ENCODE peak calls at places on chromosomes 3 and 15, in ten cellular contexts. R is mucosa of descending colon; X is GM23338; Z is MM.1S; I is iPS DF 6.9; N is right lobe of liver; B is effector memory CD4-positive, alpha-beta T cell; V is fibroblast of mammary gland; Q is CD8-positive, alpha-beta memory T cell; K is H7. D is an unnamed sample.

GRCh38 chr3:52811452-52812011 is 16.9 kb downstream of the ITIH3 start:
- DNase-seq in R (no peak), X (no peak), Z (no peak), I (no peak), N (peak), B (no peak), V (no peak), Q (no peak), K (no peak), D (no peak)

GRCh38 chr3:23874359-23875120 is 42.2 kb downstream of the NKIRAS1 start:
- DNase-seq in R (no peak), X (no peak), Z (no peak), I (no peak), N (no peak), B (no peak), V (peak), Q (no peak), K (no peak), D (no peak)

GRCh38 chr15:89075846-89076245 is 12.4 kb upstream of the ABHD2 start:
- DNase-seq in R (no peak), X (no peak), Z (no peak), I (no peak), N (no peak), B (no peak), V (no peak), Q (no peak), K (no peak), D (no peak)

GRCh38 chr3:125006190-125006855 is 49.5 kb downstream of the HEG1 start:
- DNase-seq in R (no peak), X (no peak), Z (no peak), I (no peak), N (no peak), B (no peak), V (no peak), Q (no peak), K (no peak), D (no peak)

GRCh38 chr15:62278534-62278933 is 113.4 kb upstream of the C2CD4B start:
- DNase-seq in R (no peak), X (no peak), Z (no peak), I (no peak), N (no peak), B (no peak), V (no peak), Q (no peak), K (no peak), D (no peak)

GRCh38 chr3:191051037-191051436 is 148.0 kb upstream of the OSTN start:
- DNase-seq in R (no peak), X (peak), Z (peak), I (no peak), N (no peak), B (no peak), V (peak), Q (no peak), K (peak), D (no peak)

GRCh38 chr15:98358971-98359370 is 289.4 kb upstream of the IGF1R start:
- DNase-seq in R (no peak), X (no peak), Z (no peak), I (no peak), N (no peak), B (no peak), V (no peak), Q (no peak), K (no peak), D (no peak)

GRCh38 chr3:132083583-132084372 is 49.0 kb upstream of the CPNE4 start:
- DNase-seq in R (no peak), X (peak), Z (no peak), I (no peak), N (no peak), B (no peak), V (peak), Q (no peak), K (peak), D (no peak)

GRCh38 chr3:34008191-34008590 is 209.8 kb downstream of the PDCD6IP start:
- DNase-seq in R (no peak), X (peak), Z (no peak), I (no peak), N (no peak), B (no peak), V (peak), Q (no peak), K (peak), D (no peak)

GRCh38 chr15:40325700-40326099 is 2.2 kb downstream of the INAFM2 start:
- DNase-seq in R (no peak), X (no peak), Z (no peak), I (no peak), N (no peak), B (no peak), V (no peak), Q (no peak), K (no peak), D (no peak)

GRCh38 chr3:24923565-24923964 is 428.9 kb upstream of the THRB start:
- DNase-seq in R (no peak), X (no peak), Z (no peak), I (no peak), N (no peak), B (no peak), V (no peak), Q (no peak), K (no peak), D (no peak)

GRCh38 chr3:134603480-134603879 is 47.3 kb downstream of the KY start:
- DNase-seq in R (no peak), X (no peak), Z (no peak), I (no peak), N (no peak), B (no peak), V (no peak), Q (no peak), K (no peak), D (no peak)

GRCh38 chr3:77191640-77192039 is 151.7 kb downstream of the ROBO2 start:
- DNase-seq in R (no peak), X (no peak), Z (no peak), I (no peak), N (no peak), B (no peak), V (no peak), Q (no peak), K (no peak), D (no peak)

GRCh38 chr3:13018039-13018431 is 55.2 kb downstream of the IQSEC1 start:
- DNase-seq in R (no peak), X (no peak), Z (no peak), I (no peak), N (no peak), B (no peak), V (peak), Q (no peak), K (peak), D (no peak)

GRCh38 chr3:53320697-53321096 is 26.6 kb downstream of the DCP1A start:
- DNase-seq in R (no peak), X (peak), Z (no peak), I (no peak), N (no peak), B (no peak), V (peak), Q (no peak), K (peak), D (no peak)

GRCh38 chr3:196624907-196625306 is 14.6 kb upstream of the NRROS start:
- DNase-seq in R (no peak), X (no peak), Z (no peak), I (no peak), N (no peak), B (no peak), V (no peak), Q (no peak), K (no peak), D (no peak)

GRCh38 chr15:62549345-62549970 is 384.4 kb upstream of the C2CD4B start:
- DNase-seq in R (no peak), X (peak), Z (peak), I (no peak), N (no peak), B (no peak), V (peak), Q (no peak), K (peak), D (no peak)

GRCh38 chr3:127420825-127421224 is 133.0 kb upstream of the PRR20G start:
- DNase-seq in R (no peak), X (no peak), Z (no peak), I (no peak), N (no peak), B (no peak), V (no peak), Q (no peak), K (no peak), D (no peak)

GRCh38 chr3:119289371-119289770 is 4.8 kb upstream of the ARHGAP31 start:
- DNase-seq in R (no peak), X (no peak), Z (no peak), I (no peak), N (no peak), B (no peak), V (no peak), Q (no peak), K (no peak), D (no peak)

GRCh38 chr15:98442379-98442833 is 205.9 kb upstream of the IGF1R start:
- DNase-seq in R (no peak), X (peak), Z (peak), I (peak), N (no peak), B (no peak), V (peak), Q (peak), K (peak), D (no peak)

GRCh38 chr15:49865925-49866757 is 245.3 kb downstream of the DTWD1 start:
- DNase-seq in R (no peak), X (no peak), Z (no peak), I (no peak), N (no peak), B (no peak), V (peak), Q (no peak), K (no peak), D (no peak)

GRCh38 chr3:27253831-27254230 is 115.4 kb downstream of the NEK10 start:
- DNase-seq in R (peak), X (peak), Z (peak), I (peak), N (peak), B (no peak), V (peak), Q (no peak), K (peak), D (peak)

GRCh38 chr15:60093273-60094067 is 89.4 kb downstream of the FOXB1 start:
- DNase-seq in R (no peak), X (no peak), Z (no peak), I (no peak), N (peak), B (no peak), V (no peak), Q (no peak), K (no peak), D (no peak)

GRCh38 chr3:122533931-122534334 is 19.2 kb upstream of the KPNA1 start:
- DNase-seq in R (no peak), X (no peak), Z (no peak), I (no peak), N (no peak), B (no peak), V (peak), Q (no peak), K (no peak), D (peak)

GRCh38 chr3:46838301-46838700 is 24.9 kb downstream of the MYL3 start:
- DNase-seq in R (no peak), X (no peak), Z (no peak), I (no peak), N (no peak), B (no peak), V (no peak), Q (no peak), K (no peak), D (no peak)

GRCh38 chr15:27889258-27889657 is 209.9 kb downstream of the OCA2 start:
- DNase-seq in R (no peak), X (no peak), Z (no peak), I (no peak), N (no peak), B (no peak), V (no peak), Q (no peak), K (no peak), D (no peak)

GRCh38 chr15:63480441-63480821 is 24.0 kb upstream of the USP3 start:
- DNase-seq in R (no peak), X (no peak), Z (no peak), I (no peak), N (no peak), B (no peak), V (no peak), Q (no peak), K (no peak), D (no peak)

GRCh38 chr15:58115692-58116091 is 22.5 kb upstream of the AQP9 start:
- DNase-seq in R (no peak), X (peak), Z (no peak), I (no peak), N (no peak), B (no peak), V (peak), Q (no peak), K (peak), D (no peak)

GRCh38 chr15:67825880-67826716 is 789 bp downstream of the SKOR1 start:
- DNase-seq in R (no peak), X (peak), Z (no peak), I (no peak), N (no peak), B (no peak), V (no peak), Q (no peak), K (peak), D (no peak)

GRCh38 chr3:123656691-123657090 is 71.8 kb upstream of the HACD2 start:
- DNase-seq in R (no peak), X (peak), Z (peak), I (no peak), N (no peak), B (no peak), V (no peak), Q (no peak), K (peak), D (peak)

GRCh38 chr3:51687472-51688205 is 16.6 kb downstream of the TEX264 start:
- DNase-seq in R (no peak), X (no peak), Z (no peak), I (no peak), N (no peak), B (no peak), V (no peak), Q (no peak), K (no peak), D (no peak)

GRCh38 chr15:44246521-44247268 is 41.8 kb upstream of the GOLM2 start:
- DNase-seq in R (no peak), X (no peak), Z (no peak), I (no peak), N (no peak), B (no peak), V (no peak), Q (no peak), K (no peak), D (no peak)

GRCh38 chr3:127753338-127753737 is 69.0 kb downstream of the MGLL start:
- DNase-seq in R (no peak), X (no peak), Z (no peak), I (no peak), N (no peak), B (no peak), V (no peak), Q (no peak), K (no peak), D (no peak)

GRCh38 chr3:184737641-184738518 is 26.0 kb upstream of the MAGEF1 start:
- DNase-seq in R (no peak), X (no peak), Z (no peak), I (no peak), N (peak), B (no peak), V (peak), Q (no peak), K (no peak), D (no peak)

GRCh38 chr15:62766599-62766998 is 275.9 kb upstream of the TPM1 start:
- DNase-seq in R (no peak), X (no peak), Z (no peak), I (no peak), N (no peak), B (no peak), V (no peak), Q (no peak), K (no peak), D (no peak)

DNA sequence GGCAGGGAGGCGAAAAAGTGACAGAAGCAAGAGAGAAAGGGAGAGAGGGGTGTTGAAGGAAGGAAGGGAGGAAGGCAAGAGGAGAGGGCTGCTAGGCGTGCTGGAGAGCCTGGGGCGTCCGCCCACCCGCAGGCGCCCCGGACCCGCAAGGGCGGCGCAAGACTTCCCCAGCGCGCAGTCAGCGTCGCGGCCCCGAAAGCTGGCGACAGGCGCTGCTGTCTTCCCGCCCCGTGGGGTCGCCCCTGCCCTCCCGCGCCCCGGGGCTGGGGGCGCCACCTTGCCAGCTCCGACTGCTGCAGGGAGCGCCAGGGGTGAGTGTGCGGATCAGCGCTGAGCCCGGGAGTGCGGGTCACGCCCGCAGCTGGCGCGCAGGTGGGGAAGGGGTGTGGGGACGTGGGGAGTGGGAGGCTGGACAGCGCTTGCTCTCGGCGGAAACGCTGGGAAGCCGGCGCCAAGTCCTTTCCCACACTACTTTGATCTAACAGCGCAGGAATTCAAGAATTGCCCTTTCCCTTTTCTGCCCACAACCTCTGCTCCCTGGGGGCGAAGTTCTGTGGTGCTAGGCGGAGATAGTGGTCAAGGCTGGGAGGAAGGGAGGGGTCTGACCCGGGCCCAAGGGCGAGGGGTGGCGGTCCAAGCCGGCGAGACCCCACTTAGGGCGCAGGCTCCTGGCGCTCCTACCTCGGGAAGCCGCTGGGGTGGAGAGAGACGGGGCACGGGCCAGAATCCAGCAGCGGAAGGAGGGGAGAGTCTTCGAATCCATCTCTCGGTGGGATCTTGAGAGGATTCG is 266.1 kb downstream of the CGGBP1 start:
- DNase-seq in R (no peak), X (peak), Z (no peak), I (no peak), N (no peak), B (no peak), V (no peak), Q (no peak), K (peak), D (no peak)
- H3K4me3 ChIP-seq in R (no peak), X (peak), Z (no peak), I (peak), N (peak), B (no peak), V (no peak), Q (no peak), K (peak), D (no peak)

DNA sequence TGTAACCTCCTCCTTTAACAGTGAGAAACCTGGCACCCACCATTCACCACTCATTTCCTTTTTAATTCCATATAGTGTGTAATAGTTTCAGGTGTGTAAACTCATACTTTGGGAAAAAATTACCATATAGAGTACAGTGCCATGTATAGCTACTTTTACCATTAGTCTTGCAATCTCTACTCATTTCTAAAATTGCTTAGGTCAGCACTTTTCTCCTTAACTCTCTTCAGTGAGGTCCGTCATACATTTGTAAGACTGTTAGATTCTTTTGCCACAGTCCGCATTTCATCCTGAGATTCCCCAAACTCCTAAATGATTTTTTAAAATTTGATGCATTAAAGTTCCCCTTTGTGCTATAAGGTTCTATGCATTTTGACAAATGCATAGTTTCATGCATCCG is 238.3 kb upstream of the ATP10A start:
- DNase-seq in R (no peak), X (no peak), Z (no peak), I (no peak), N (no peak), B (no peak), V (no peak), Q (no peak), K (no peak), D (no peak)
- H3K4me3 ChIP-seq in R (no peak), X (no peak), Z (no peak), I (no peak), N (no peak), B (no peak), V (no peak), Q (no peak), K (no peak), D (no peak)

GRCh38 chr15:75646944-75647364 is 758 bp upstream of the SNX33 start:
- DNase-seq in R (peak), X (peak), Z (no peak), I (no peak), N (no peak), B (no peak), V (no peak), Q (no peak), K (no peak), D (no peak)
- H3K4me3 ChIP-seq in R (peak), X (peak), Z (peak), I (peak), N (peak), B (peak), V (peak), Q (peak), K (peak), D (peak)

GRCh38 chr3:49135499-49135898 is 2.6 kb upstream of the LAMB2 start:
- DNase-seq in R (no peak), X (no peak), Z (no peak), I (no peak), N (peak), B (no peak), V (no peak), Q (no peak), K (no peak), D (no peak)
- H3K4me3 ChIP-seq in R (no peak), X (no peak), Z (no peak), I (no peak), N (no peak), B (no peak), V (no peak), Q (no peak), K (no peak), D (no peak)